ENCODE peak calls at places on chromosomes 7 and 10, in five cellular contexts. K is MM.1S, P is ascending aorta, D is D721Med, J is AG09309. I is an unnamed sample.

GRCh38 chr7:77727936-77728701 is 31.9 kb downstream of the RSBN1L start:
- DNase-seq in P (no peak), K (no peak), J (no peak), D (no peak), I (no peak)

GRCh38 chr7:47758546-47758945 is 176.6 kb upstream of the TNS3 start:
- DNase-seq in K (no peak), P (no peak), D (no peak), J (peak), I (no peak)

GRCh38 chr7:41755100-41755499 is 52.2 kb upstream of the INHBA start:
- DNase-seq in P (no peak), J (no peak), D (no peak), K (no peak), I (no peak)

GRCh38 chr10:103193820-103194529 is 903 bp upstream of the NT5C2 start:
- DNase-seq in D (no peak), P (no peak), J (no peak), K (no peak), I (no peak)

GRCh38 chr10:27783660-27784059 is 38.0 kb upstream of the MKX start:
- DNase-seq in K (peak), J (peak), D (no peak), P (no peak), I (no peak)

GRCh38 chr7:139602143-139602722 is 78.7 kb downstream of the CLEC2L start:
- DNase-seq in J (peak), P (no peak), D (no peak), K (peak), I (no peak)

GRCh38 chr7:12706900-12707536 is 19.6 kb downstream of the ARL4A start:
- DNase-seq in D (no peak), K (no peak), P (no peak), J (no peak), I (no peak)

GRCh38 chr10:33883881-33884280 is 549.4 kb upstream of the NRP1 start:
- DNase-seq in K (no peak), J (no peak), P (no peak), D (no peak), I (no peak)

GRCh38 chr10:130751851-130752250 is 559.7 kb downstream of the TCERG1L start:
- DNase-seq in P (no peak), K (no peak), J (no peak), D (no peak), I (peak)

GRCh38 chr10:30803901-30804322 is 174.4 kb upstream of the LYZL2 start:
- DNase-seq in K (no peak), P (no peak), D (no peak), J (peak), I (peak)

GRCh38 chr10:25666276-25666675 is 267.8 kb upstream of the MYO3A start:
- DNase-seq in P (no peak), D (no peak), J (no peak), K (no peak), I (no peak)

GRCh38 chr10:73991846-73992245 is 6.1 kb upstream of the VCL start:
- DNase-seq in K (peak), P (no peak), J (no peak), D (no peak), I (no peak)

GRCh38 chr10:131998050-131998844 is 16.5 kb upstream of the BNIP3 start:
- DNase-seq in K (no peak), D (no peak), P (no peak), J (no peak), I (peak)

GRCh38 chr7:74356589-74357315 is 67.5 kb downstream of the CLIP2 start:
- DNase-seq in D (no peak), K (no peak), J (no peak), P (no peak), I (no peak)

GRCh38 chr7:114426824-114427223 is 12.2 kb downstream of the FOXP2 start:
- DNase-seq in P (no peak), D (no peak), J (no peak), K (peak), I (no peak)

GRCh38 chr7:14747701-14748100 is 154.8 kb downstream of the DGKB start:
- DNase-seq in J (no peak), K (no peak), P (no peak), D (no peak), I (no peak)

GRCh38 chr10:129360046-129360445 is 107.0 kb upstream of the MGMT start:
- DNase-seq in D (no peak), K (no peak), J (no peak), P (no peak), I (no peak)
- TF ChIP-seq CTCF in D (no peak), K (no peak), J (no peak), P (no peak), I (no peak)

DNA sequence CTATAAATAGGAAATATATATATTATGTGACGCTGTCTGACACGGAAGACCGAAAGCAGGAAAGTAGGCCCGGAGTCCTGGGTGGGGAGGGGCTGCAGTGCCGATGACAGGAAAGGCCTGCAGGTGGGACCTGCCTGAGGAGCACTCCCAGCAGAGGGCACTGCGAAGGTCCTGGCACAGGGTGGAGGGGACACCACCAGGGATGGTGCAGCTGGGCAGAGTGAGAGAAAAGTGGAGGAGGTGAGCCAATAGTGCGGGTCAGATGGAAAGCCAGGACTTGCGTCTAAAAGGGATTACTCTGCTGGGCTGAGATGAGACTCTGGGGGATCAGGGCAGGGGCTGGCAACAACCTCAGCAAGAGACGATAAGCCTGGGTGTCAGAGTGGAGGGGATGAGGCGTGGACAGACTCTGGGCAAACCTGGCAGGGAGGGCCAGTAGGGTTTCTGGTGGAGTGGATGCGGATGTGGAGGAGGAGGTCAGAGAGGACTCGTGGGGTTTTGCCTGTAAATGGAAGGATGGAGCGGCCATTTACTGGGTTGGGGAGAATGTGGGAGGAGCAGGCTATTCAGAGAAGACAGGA is 118.2 kb upstream of the ZNF746 start:
- DNase-seq in J (no peak), K (no peak), D (no peak), P (no peak), I (no peak)
- TF ChIP-seq CTCF in J (no peak), K (no peak), D (no peak), P (no peak), I (no peak)

GRCh38 chr7:102433319-102434038 is at the start of gene ORAI2:
- DNase-seq in J (no peak), K (peak), D (peak), P (no peak), I (peak)
- TF ChIP-seq CTCF in J (no peak), K (peak), D (no peak), P (no peak), I (no peak)

GRCh38 chr10:124418726-124419501 is at the start of gene OAT:
- DNase-seq in D (peak), J (peak), K (peak), P (peak), I (peak)
- TF ChIP-seq CTCF in D (peak), J (no peak), K (peak), P (no peak), I (no peak)

DNA sequence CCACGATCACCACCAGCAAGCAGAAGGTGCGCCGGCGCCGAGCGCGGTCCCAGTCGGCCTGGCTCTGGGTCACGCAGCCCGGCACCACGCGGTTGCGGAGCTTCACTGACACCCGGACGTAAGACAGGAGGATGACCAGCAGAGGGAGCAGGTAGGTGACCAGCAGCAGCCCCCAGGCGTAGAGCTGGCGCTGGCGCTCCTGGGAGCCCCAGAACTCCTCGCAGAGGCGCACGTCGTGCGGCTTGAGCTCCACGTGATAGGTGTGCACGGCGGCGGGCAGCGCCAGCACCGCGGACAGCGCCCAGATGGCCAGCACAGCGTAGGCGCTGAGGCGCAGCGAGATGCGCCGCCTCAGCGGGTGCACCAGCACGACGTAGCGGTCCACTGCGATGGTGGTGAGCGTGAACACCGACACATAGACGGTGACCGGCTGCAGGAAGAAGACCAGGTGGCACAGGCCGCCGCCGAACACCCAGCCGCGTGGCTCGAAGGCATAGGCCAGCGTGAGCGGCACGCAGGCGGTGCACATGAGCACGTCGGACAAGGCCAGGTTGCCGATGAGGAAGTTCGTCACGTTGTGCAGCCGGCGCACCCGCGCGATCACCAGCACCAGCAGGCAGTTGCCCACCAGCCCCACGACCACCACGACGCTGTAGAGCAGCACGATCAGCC is 920 bp downstream of the PRLHR start:
- DNase-seq in K (no peak), D (no peak), P (no peak), J (no peak), I (no peak)
- TF ChIP-seq CTCF in K (no peak), D (no peak), P (peak), J (peak), I (no peak)

GRCh38 chr7:121493553-121493952 is 97.4 kb upstream of the FAM3C start:
- DNase-seq in J (no peak), D (no peak), K (no peak), P (no peak), I (no peak)
- TF ChIP-seq CTCF in J (no peak), D (no peak), K (peak), P (no peak), I (no peak)

GRCh38 chr7:157764193-157764592 is 427.4 kb downstream of the DNAJB6 start:
- DNase-seq in J (no peak), K (no peak), P (no peak), D (no peak), I (no peak)

GRCh38 chr7:157764946-157765537 is 428.2 kb downstream of the DNAJB6 start:
- DNase-seq in J (no peak), P (no peak), D (no peak), K (no peak), I (no peak)

GRCh38 chr7:157767466-157767865 is 430.7 kb downstream of the DNAJB6 start:
- DNase-seq in P (no peak), K (no peak), D (no peak), J (no peak), I (no peak)

GRCh38 chr7:157768198-157768597 is 431.4 kb downstream of the DNAJB6 start:
- DNase-seq in K (no peak), P (no peak), J (no peak), D (no peak), I (no peak)

DNA sequence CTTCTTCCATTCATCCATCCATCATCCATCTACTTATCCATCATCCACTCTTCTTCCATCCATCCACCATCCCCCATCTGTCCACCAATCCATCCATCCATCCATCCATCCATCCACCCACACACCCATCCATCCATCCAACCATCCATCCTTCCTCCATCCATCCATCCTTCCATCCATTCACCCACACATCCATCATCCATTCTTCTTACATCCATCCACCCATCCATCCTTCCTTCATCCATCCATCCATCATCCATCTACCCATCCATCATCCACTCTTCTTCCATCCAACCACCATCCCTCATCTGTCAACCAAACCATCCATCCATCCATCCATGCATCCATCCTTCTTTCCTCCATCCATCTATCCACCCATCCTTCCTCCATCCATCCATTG is 429.3 kb downstream of the DNAJB6 start:
- DNase-seq in P (no peak), J (no peak), D (no peak), K (no peak), I (no peak)
- TF ChIP-seq CTCF in P (no peak), J (no peak), D (no peak), K (no peak), I (no peak)

GRCh38 chr10:101495324-101495925 is 92.6 kb downstream of the POLL start:
- DNase-seq in D (no peak), J (no peak), P (no peak), K (peak), I (no peak)
- TF ChIP-seq CTCF in D (peak), J (peak), P (no peak), K (peak), I (no peak)

I was measured in sigmoid colon.